ENCODE peak calls at places on chromosomes 7 and 10, in six cellular contexts. P is ELR; R is Calu3; E is activated CD4-positive, alpha-beta T cell treated with anti-CD3 and anti-CD28 coated beads, Interleukin-2, amount 50 U/mL, for 1 hour; H is SK-MEL-5; X is HuH-7. D is an unnamed sample.

GRCh38 chr7:135712182-135712782 is 15.7 kb downstream of the SLC13A4 start:
- DNase-seq in P (peak; percentile 8), R (no peak), E (no peak), H (no peak), X (no peak), D (no peak)

GRCh38 chr7:42289473-42289872 is 52.5 kb upstream of the GLI3 start:
- DNase-seq in P (no peak), R (no peak), E (no peak), H (no peak), X (no peak), D (no peak)

GRCh38 chr7:47153076-47153475 is 428.8 kb downstream of the TNS3 start:
- DNase-seq in P (peak; percentile 91), R (peak; percentile 73), E (no peak), H (no peak), X (no peak), D (no peak)

GRCh38 chr10:59971915-59972314 is 65.6 kb upstream of the CCDC6 start:
- DNase-seq in P (no peak), R (peak; percentile 72), E (no peak), H (peak; percentile 6), X (peak; percentile 52), D (no peak)

GRCh38 chr7:141362580-141363435 is 188.4 kb upstream of the AGK start:
- DNase-seq in P (peak; percentile 80), R (no peak), E (no peak), H (no peak), X (no peak), D (no peak)

GRCh38 chr7:92560602-92561001 is 29.6 kb downstream of the FAM133B start:
- DNase-seq in P (no peak), R (no peak), E (no peak), H (no peak), X (no peak), D (no peak)

GRCh38 chr10:7045891-7046599 is 364.8 kb downstream of the SFMBT2 start:
- DNase-seq in P (no peak), R (no peak), E (no peak), H (no peak), X (no peak), D (peak; percentile 38)

GRCh38 chr7:26843696-26844095 is 20.7 kb downstream of the SKAP2 start:
- DNase-seq in P (peak; percentile 59), R (no peak), E (no peak), H (peak; percentile 39), X (no peak), D (no peak)

GRCh38 chr7:20561466-20561865 is 54.0 kb upstream of the ABCB5 start:
- DNase-seq in P (no peak), R (peak; percentile 68), E (no peak), H (peak; percentile 100), X (peak; percentile 36), D (no peak)

GRCh38 chr10:92027141-92027540 is 103.6 kb downstream of the BTAF1 start:
- DNase-seq in P (no peak), R (no peak), E (no peak), H (no peak), X (no peak), D (no peak)

GRCh38 chr10:59435707-59436106 is 73.4 kb upstream of the FAM13C start:
- DNase-seq in P (no peak), R (no peak), E (no peak), H (no peak), X (no peak), D (no peak)

GRCh38 chr7:147861058-147861716 is 729.4 kb upstream of the C7orf33 start:
- DNase-seq in P (no peak), R (no peak), E (no peak), H (no peak), X (no peak), D (no peak)

GRCh38 chr7:1555813-1556540 is at the start of gene TMEM184A:
- DNase-seq in P (peak; percentile 45), R (peak; percentile 100), E (peak; percentile 55), H (peak; percentile 47), X (peak; percentile 94), D (peak; percentile 44)

GRCh38 chr7:22549667-22550513 is 49.9 kb upstream of the STEAP1B start:
- DNase-seq in P (peak; percentile 55), R (peak; percentile 90), E (peak; percentile 19), H (no peak), X (peak; percentile 67), D (no peak)

GRCh38 chr10:77240959-77241358 is 396.6 kb downstream of the KCNMA1 start:
- DNase-seq in P (no peak), R (no peak), E (no peak), H (no peak), X (no peak), D (no peak)

D was measured in CD4-positive, alpha-beta memory T cell.